ENCODE peak calls at places on chromosome 17, in seven cellular contexts. One of them, this sample, is unnamed.

GRCh38 chr17:72502940-72503341 is 382.1 kb downstream of the SOX9 start:
- DNase-seq in midbrain: no peak
- DNase-seq in nephron progenitor cell: no peak
- DNase-seq in ELR: peak
- DNase-seq in stimulated activated CD8-positive, alpha-beta memory T cell treated with anti-CD3 and anti-CD28 coated beads, Interleukin-7, amount 100 ng/mL, for 1 hour: no peak
- DNase-seq in NCI-H345: no peak
- DNase-seq in GM23338: no peak
- DNase-seq in this sample: no peak

GRCh38 chr17:28478940-28479615 is 5.6 kb downstream of the SLC13A2 start:
- DNase-seq in midbrain: no peak
- DNase-seq in nephron progenitor cell: no peak
- DNase-seq in ELR: no peak
- DNase-seq in stimulated activated CD8-positive, alpha-beta memory T cell treated with anti-CD3 and anti-CD28 coated beads, Interleukin-7, amount 100 ng/mL, for 1 hour: no peak
- DNase-seq in NCI-H345: no peak
- DNase-seq in GM23338: no peak
- DNase-seq in this sample: no peak

GRCh38 chr17:78781339-78782304 is at the start of gene CYTH1:
- DNase-seq in midbrain: peak
- DNase-seq in nephron progenitor cell: peak
- DNase-seq in ELR: peak
- DNase-seq in stimulated activated CD8-positive, alpha-beta memory T cell treated with anti-CD3 and anti-CD28 coated beads, Interleukin-7, amount 100 ng/mL, for 1 hour: no peak
- DNase-seq in NCI-H345: peak
- DNase-seq in GM23338: peak
- DNase-seq in this sample: peak

GRCh38 chr17:78710607-78711006 is 71.5 kb downstream of the CYTH1 start:
- DNase-seq in midbrain: no peak
- DNase-seq in nephron progenitor cell: no peak
- DNase-seq in ELR: no peak
- DNase-seq in stimulated activated CD8-positive, alpha-beta memory T cell treated with anti-CD3 and anti-CD28 coated beads, Interleukin-7, amount 100 ng/mL, for 1 hour: no peak
- DNase-seq in NCI-H345: no peak
- DNase-seq in GM23338: no peak
- DNase-seq in this sample: no peak

GRCh38 chr17:2903193-2903974 is 107.1 kb downstream of the RAP1GAP2 start:
- DNase-seq in midbrain: no peak
- DNase-seq in nephron progenitor cell: no peak
- DNase-seq in ELR: no peak
- DNase-seq in stimulated activated CD8-positive, alpha-beta memory T cell treated with anti-CD3 and anti-CD28 coated beads, Interleukin-7, amount 100 ng/mL, for 1 hour: no peak
- DNase-seq in NCI-H345: no peak
- DNase-seq in GM23338: no peak
- DNase-seq in this sample: no peak

GRCh38 chr17:77235370-77236080 is 94.8 kb downstream of the SEC14L1 start:
- DNase-seq in midbrain: no peak
- DNase-seq in nephron progenitor cell: no peak
- DNase-seq in ELR: peak
- DNase-seq in stimulated activated CD8-positive, alpha-beta memory T cell treated with anti-CD3 and anti-CD28 coated beads, Interleukin-7, amount 100 ng/mL, for 1 hour: no peak
- DNase-seq in NCI-H345: no peak
- DNase-seq in GM23338: no peak
- DNase-seq in this sample: no peak

GRCh38 chr17:49640556-49640955 is 37.3 kb downstream of the SPOP start:
- DNase-seq in midbrain: no peak
- DNase-seq in nephron progenitor cell: no peak
- DNase-seq in ELR: no peak
- DNase-seq in stimulated activated CD8-positive, alpha-beta memory T cell treated with anti-CD3 and anti-CD28 coated beads, Interleukin-7, amount 100 ng/mL, for 1 hour: no peak
- DNase-seq in NCI-H345: no peak
- DNase-seq in GM23338: no peak
- DNase-seq in this sample: no peak

GRCh38 chr17:51258756-51259573 is 884 bp downstream of the MBTD1 start:
- DNase-seq in midbrain: no peak
- DNase-seq in nephron progenitor cell: peak
- DNase-seq in ELR: peak
- DNase-seq in stimulated activated CD8-positive, alpha-beta memory T cell treated with anti-CD3 and anti-CD28 coated beads, Interleukin-7, amount 100 ng/mL, for 1 hour: no peak
- DNase-seq in NCI-H345: peak
- DNase-seq in GM23338: no peak
- DNase-seq in this sample: peak

GRCh38 chr17:58667934-58668597 is 23.8 kb downstream of the TEX14 start:
- DNase-seq in midbrain: no peak
- DNase-seq in nephron progenitor cell: no peak
- DNase-seq in ELR: peak
- DNase-seq in stimulated activated CD8-positive, alpha-beta memory T cell treated with anti-CD3 and anti-CD28 coated beads, Interleukin-7, amount 100 ng/mL, for 1 hour: no peak
- DNase-seq in NCI-H345: no peak
- DNase-seq in GM23338: no peak
- DNase-seq in this sample: no peak

This sample was measured in iPS-NIHi11.